ENCODE peak calls at places on chromosomes 13 and 19, in ten cellular contexts. One of them, this sample, is unnamed.

GRCh38 chr19:2202366-2202765 is 33.8 kb downstream of the PLEKHJ1 start:
- DNase-seq in CD8-positive, alpha-beta T cell: no peak
- DNase-seq in fibroblast of lung: no peak
- DNase-seq in BE2C: no peak
- DNase-seq in BJ: no peak
- DNase-seq in H9: no peak
- DNase-seq in heart left ventricle: no peak
- DNase-seq in GM23338: no peak
- DNase-seq in right lobe of liver: no peak
- DNase-seq in tibial nerve: no peak
- DNase-seq in this sample: no peak

GRCh38 chr19:47735131-47735530 is 10.2 kb upstream of the NOP53 start:
- DNase-seq in GM23338: peak; percentile 76
- DNase-seq in H9: peak; percentile 81
- DNase-seq in BE2C: no peak
- DNase-seq in BJ: no peak
- DNase-seq in fibroblast of lung: no peak
- DNase-seq in CD8-positive, alpha-beta T cell: no peak
- DNase-seq in heart left ventricle: no peak
- DNase-seq in tibial nerve: no peak
- DNase-seq in right lobe of liver: no peak
- DNase-seq in this sample: no peak

GRCh38 chr13:27043013-27043412 is 128.6 kb downstream of the USP12 start:
- DNase-seq in H9: no peak
- DNase-seq in CD8-positive, alpha-beta T cell: no peak
- DNase-seq in heart left ventricle: no peak
- DNase-seq in right lobe of liver: no peak
- DNase-seq in fibroblast of lung: peak; percentile 96
- DNase-seq in BE2C: peak; percentile 26
- DNase-seq in GM23338: peak; percentile 27
- DNase-seq in tibial nerve: no peak
- DNase-seq in BJ: peak; percentile 96
- DNase-seq in this sample: peak; percentile 50

GRCh38 chr13:44368599-44369368 is 4.8 kb upstream of the SERP2 start:
- DNase-seq in GM23338: no peak
- DNase-seq in CD8-positive, alpha-beta T cell: no peak
- DNase-seq in BE2C: no peak
- DNase-seq in H9: no peak
- DNase-seq in tibial nerve: no peak
- DNase-seq in fibroblast of lung: no peak
- DNase-seq in BJ: no peak
- DNase-seq in right lobe of liver: no peak
- DNase-seq in heart left ventricle: no peak
- DNase-seq in this sample: no peak

GRCh38 chr19:24033962-24034342 is 53.0 kb upstream of the ZNF254 start:
- DNase-seq in BE2C: peak; percentile 27
- DNase-seq in CD8-positive, alpha-beta T cell: no peak
- DNase-seq in heart left ventricle: peak; percentile 60
- DNase-seq in H9: no peak
- DNase-seq in GM23338: peak; percentile 50
- DNase-seq in fibroblast of lung: peak; percentile 68
- DNase-seq in tibial nerve: no peak
- DNase-seq in right lobe of liver: peak; percentile 58
- DNase-seq in BJ: peak; percentile 19
- DNase-seq in this sample: peak; percentile 54

GRCh38 chr13:86559915-86560314 is 760.7 kb upstream of the SLITRK6 start:
- DNase-seq in BE2C: no peak
- DNase-seq in H9: no peak
- DNase-seq in heart left ventricle: no peak
- DNase-seq in GM23338: no peak
- DNase-seq in right lobe of liver: no peak
- DNase-seq in fibroblast of lung: no peak
- DNase-seq in tibial nerve: no peak
- DNase-seq in BJ: no peak
- DNase-seq in CD8-positive, alpha-beta T cell: no peak
- DNase-seq in this sample: no peak

GRCh38 chr19:2540646-2541454 is 64.9 kb downstream of the GADD45B start:
- DNase-seq in BE2C: no peak
- DNase-seq in BJ: peak; percentile 91
- DNase-seq in CD8-positive, alpha-beta T cell: no peak
- DNase-seq in GM23338: peak; percentile 99
- DNase-seq in tibial nerve: peak; percentile 73
- DNase-seq in H9: peak; percentile 99
- DNase-seq in heart left ventricle: peak; percentile 94
- DNase-seq in right lobe of liver: peak; percentile 93
- DNase-seq in fibroblast of lung: peak; percentile 92
- DNase-seq in this sample: no peak

GRCh38 chr13:44504146-44504545 is 72.0 kb downstream of the TSC22D1 start:
- DNase-seq in fibroblast of lung: no peak
- DNase-seq in BJ: no peak
- DNase-seq in right lobe of liver: no peak
- DNase-seq in GM23338: no peak
- DNase-seq in BE2C: no peak
- DNase-seq in tibial nerve: no peak
- DNase-seq in heart left ventricle: no peak
- DNase-seq in H9: no peak
- DNase-seq in CD8-positive, alpha-beta T cell: no peak
- DNase-seq in this sample: no peak

GRCh38 chr19:19410553-19411550 is 5.4 kb downstream of the GATAD2A start:
- DNase-seq in BE2C: no peak
- DNase-seq in CD8-positive, alpha-beta T cell: no peak
- DNase-seq in GM23338: no peak
- DNase-seq in BJ: no peak
- DNase-seq in tibial nerve: no peak
- DNase-seq in fibroblast of lung: no peak
- DNase-seq in right lobe of liver: no peak
- DNase-seq in heart left ventricle: no peak
- DNase-seq in H9: no peak
- DNase-seq in this sample: no peak

GRCh38 chr13:84192125-84192524 is 309.9 kb upstream of the SLITRK1 start:
- DNase-seq in BJ: peak; percentile 81
- DNase-seq in heart left ventricle: no peak
- DNase-seq in right lobe of liver: no peak
- DNase-seq in tibial nerve: no peak
- DNase-seq in H9: no peak
- DNase-seq in GM23338: no peak
- DNase-seq in CD8-positive, alpha-beta T cell: no peak
- DNase-seq in BE2C: no peak
- DNase-seq in fibroblast of lung: peak; percentile 47
- DNase-seq in this sample: no peak

GRCh38 chr13:20882206-20882605 is 20.3 kb downstream of the XPO4 start:
- DNase-seq in heart left ventricle: peak; percentile 26
- DNase-seq in GM23338: peak; percentile 72
- DNase-seq in BE2C: no peak
- DNase-seq in fibroblast of lung: no peak
- DNase-seq in CD8-positive, alpha-beta T cell: no peak
- DNase-seq in BJ: no peak
- DNase-seq in tibial nerve: no peak
- DNase-seq in right lobe of liver: no peak
- DNase-seq in H9: peak; percentile 56
- DNase-seq in this sample: no peak

GRCh38 chr13:40446365-40446764 is 220.1 kb downstream of the FOXO1 start:
- DNase-seq in H9: no peak
- DNase-seq in fibroblast of lung: no peak
- DNase-seq in BE2C: no peak
- DNase-seq in tibial nerve: no peak
- DNase-seq in CD8-positive, alpha-beta T cell: no peak
- DNase-seq in heart left ventricle: no peak
- DNase-seq in right lobe of liver: no peak
- DNase-seq in GM23338: no peak
- DNase-seq in BJ: peak; percentile 82
- DNase-seq in this sample: no peak

GRCh38 chr13:111363121-111363520 is 42.7 kb downstream of the TEX29 start:
- DNase-seq in fibroblast of lung: no peak
- DNase-seq in tibial nerve: no peak
- DNase-seq in heart left ventricle: no peak
- DNase-seq in H9: no peak
- DNase-seq in CD8-positive, alpha-beta T cell: no peak
- DNase-seq in BJ: no peak
- DNase-seq in BE2C: no peak
- DNase-seq in GM23338: no peak
- DNase-seq in right lobe of liver: no peak
- DNase-seq in this sample: no peak

GRCh38 chr19:17209126-17210036 is 5.8 kb upstream of the USE1 start:
- DNase-seq in heart left ventricle: no peak
- DNase-seq in CD8-positive, alpha-beta T cell: no peak
- DNase-seq in right lobe of liver: no peak
- DNase-seq in fibroblast of lung: peak; percentile 16
- DNase-seq in H9: peak; percentile 98
- DNase-seq in BE2C: peak; percentile 96
- DNase-seq in GM23338: peak; percentile 99
- DNase-seq in BJ: no peak
- DNase-seq in tibial nerve: no peak
- DNase-seq in this sample: no peak

DNA sequence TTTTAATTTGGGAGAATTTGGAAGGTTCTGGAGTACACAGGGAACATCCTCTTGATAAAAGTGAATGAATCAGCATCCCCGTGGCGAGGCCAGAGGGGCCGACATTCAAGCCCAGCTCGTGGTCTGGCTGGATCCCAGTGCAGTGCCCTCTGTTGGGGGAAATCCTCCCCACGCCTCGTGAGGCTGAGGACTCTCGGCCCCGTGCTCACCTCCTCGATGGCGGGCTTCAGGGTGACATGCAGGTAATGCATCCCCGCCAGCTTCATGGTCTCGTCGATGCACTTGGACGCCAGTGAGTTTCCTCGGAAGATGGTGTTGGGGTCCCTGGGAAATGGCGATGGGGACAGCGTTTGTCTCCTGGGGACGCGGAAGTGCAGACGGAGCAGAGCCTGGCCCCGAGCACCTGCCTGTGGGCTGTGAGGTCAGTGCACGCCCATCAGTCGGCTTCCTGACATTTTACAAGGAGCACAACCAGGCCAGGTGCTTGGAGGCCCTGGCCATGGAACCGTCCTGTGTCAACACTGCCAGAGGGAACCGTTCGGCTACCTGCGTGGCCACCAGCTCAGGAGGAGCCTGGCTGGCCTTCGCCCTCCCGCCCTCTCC is 43.3 kb upstream of the C13orf46 start:
- DNase-seq in right lobe of liver: no peak
- DNase-seq in BJ: no peak
- DNase-seq in H9: peak; percentile 58
- DNase-seq in CD8-positive, alpha-beta T cell: no peak
- DNase-seq in heart left ventricle: peak; percentile 20
- DNase-seq in tibial nerve: no peak
- DNase-seq in GM23338: peak; percentile 62
- DNase-seq in BE2C: peak; percentile 36
- DNase-seq in fibroblast of lung: peak; percentile 50
- DNase-seq in this sample: no peak
- TF ChIP-seq CTCF in right lobe of liver: no peak
- TF ChIP-seq CTCF in BJ: peak; percentile 23
- TF ChIP-seq CTCF in H9: peak; percentile 60
- TF ChIP-seq CTCF in CD8-positive, alpha-beta T cell: no peak
- TF ChIP-seq CTCF in heart left ventricle: no peak
- TF ChIP-seq CTCF in tibial nerve: no peak
- TF ChIP-seq CTCF in GM23338: peak; percentile 35
- TF ChIP-seq CTCF in BE2C: peak; percentile 42
- TF ChIP-seq CTCF in fibroblast of lung: peak; percentile 16
- TF ChIP-seq CTCF in this sample: no peak

DNA sequence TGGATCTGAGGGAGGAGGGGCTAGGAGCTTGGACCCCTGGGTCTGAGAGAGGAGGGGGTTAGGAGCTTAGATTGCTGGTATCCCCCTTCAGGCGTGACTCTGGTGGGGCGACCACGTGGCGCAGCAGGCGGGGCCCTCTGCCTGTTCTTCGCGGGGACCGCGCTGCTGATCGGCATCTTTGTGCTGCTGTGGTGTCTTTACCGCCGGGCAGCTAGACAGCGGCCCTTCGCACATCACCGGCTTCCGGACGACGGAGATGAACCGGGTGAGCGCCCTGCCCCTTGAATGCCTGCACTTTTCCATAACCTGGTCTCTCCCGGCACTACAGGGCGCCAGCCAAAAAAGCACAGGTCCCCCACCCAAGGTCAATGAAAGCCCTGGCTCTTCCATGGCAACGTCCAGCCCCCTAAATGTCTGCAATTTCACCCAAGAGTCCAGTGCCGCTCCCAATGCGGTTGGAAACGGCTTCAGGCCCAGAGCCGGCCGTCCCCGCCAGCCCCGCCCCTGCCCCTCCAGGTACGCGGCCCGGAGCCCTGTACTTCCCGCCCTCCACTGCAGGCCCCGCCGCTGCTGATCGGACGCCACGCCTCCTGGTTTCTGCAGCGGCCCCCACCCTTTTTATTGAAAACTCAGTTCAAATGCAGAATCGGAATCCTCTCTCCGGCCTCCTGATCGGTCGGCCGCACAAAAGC is 2.8 kb downstream of the GFY start:
- DNase-seq in right lobe of liver: no peak
- DNase-seq in H9: peak; percentile 89
- DNase-seq in heart left ventricle: no peak
- DNase-seq in fibroblast of lung: no peak
- DNase-seq in GM23338: peak; percentile 88
- DNase-seq in BJ: no peak
- DNase-seq in CD8-positive, alpha-beta T cell: no peak
- DNase-seq in tibial nerve: no peak
- DNase-seq in BE2C: peak; percentile 39
- DNase-seq in this sample: no peak
- H3K27me3 ChIP-seq in right lobe of liver: peaks cover 13% of the 10 kb centered on the region
- H3K27me3 ChIP-seq in H9: peaks cover 18% of the 10 kb centered on the region
- H3K27me3 ChIP-seq in heart left ventricle: peaks cover 89% of the 10 kb centered on the region
- H3K27me3 ChIP-seq in fibroblast of lung: peaks cover 82% of the 10 kb centered on the region
- H3K27me3 ChIP-seq in GM23338: peaks cover 81% of the 10 kb centered on the region
- H3K27me3 ChIP-seq in BJ: peaks cover 75% of the 10 kb centered on the region
- H3K27me3 ChIP-seq in CD8-positive, alpha-beta T cell: peaks cover 53% of the 10 kb centered on the region
- H3K27me3 ChIP-seq in tibial nerve: peaks cover 5% of the 10 kb centered on the region
- H3K27me3 ChIP-seq in BE2C: peaks cover 81% of the 10 kb centered on the region
- H3K27me3 ChIP-seq in this sample: peaks cover 18% of the 10 kb centered on the region

DNA sequence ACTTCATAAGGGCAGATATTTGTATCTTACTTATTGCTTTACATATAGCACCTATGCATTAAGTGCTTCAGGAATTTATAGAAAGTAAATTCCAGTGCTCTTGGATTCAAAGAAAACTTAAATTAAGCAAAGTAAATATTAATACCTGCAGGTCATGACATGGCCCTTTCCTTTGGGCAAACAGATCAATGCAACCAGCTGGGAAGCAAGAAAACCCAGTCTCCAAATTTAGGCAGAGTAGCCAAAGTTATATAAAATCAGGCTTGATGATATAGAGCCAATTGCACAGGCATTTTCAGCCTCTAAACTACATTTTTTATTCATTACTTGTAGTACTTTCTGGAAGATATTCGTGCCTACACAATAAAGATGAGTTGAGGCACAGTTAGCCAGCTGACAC is 16.9 kb downstream of the TGDS start:
- DNase-seq in tibial nerve: no peak
- DNase-seq in H9: no peak
- DNase-seq in BJ: no peak
- DNase-seq in fibroblast of lung: no peak
- DNase-seq in right lobe of liver: no peak
- DNase-seq in BE2C: no peak
- DNase-seq in heart left ventricle: no peak
- DNase-seq in CD8-positive, alpha-beta T cell: no peak
- DNase-seq in GM23338: no peak
- DNase-seq in this sample: no peak
- TF ChIP-seq CTCF in tibial nerve: no peak
- TF ChIP-seq CTCF in H9: no peak
- TF ChIP-seq CTCF in BJ: no peak
- TF ChIP-seq CTCF in fibroblast of lung: no peak
- TF ChIP-seq CTCF in right lobe of liver: no peak
- TF ChIP-seq CTCF in BE2C: no peak
- TF ChIP-seq CTCF in heart left ventricle: no peak
- TF ChIP-seq CTCF in CD8-positive, alpha-beta T cell: no peak
- TF ChIP-seq CTCF in GM23338: no peak
- TF ChIP-seq CTCF in this sample: no peak

GRCh38 chr19:6472713-6473112 is 8.6 kb downstream of the CRB3 start:
- DNase-seq in fibroblast of lung: no peak
- DNase-seq in GM23338: no peak
- DNase-seq in tibial nerve: no peak
- DNase-seq in CD8-positive, alpha-beta T cell: no peak
- DNase-seq in right lobe of liver: no peak
- DNase-seq in BJ: no peak
- DNase-seq in BE2C: no peak
- DNase-seq in H9: no peak
- DNase-seq in heart left ventricle: no peak
- DNase-seq in this sample: no peak
- H3K27me3 ChIP-seq in fibroblast of lung: no peaks in the 10 kb centered on the region
- H3K27me3 ChIP-seq in GM23338: peaks cover 14% of the 10 kb centered on the region
- H3K27me3 ChIP-seq in tibial nerve: no peaks in the 10 kb centered on the region
- H3K27me3 ChIP-seq in CD8-positive, alpha-beta T cell: no peaks in the 10 kb centered on the region
- H3K27me3 ChIP-seq in right lobe of liver: no peaks in the 10 kb centered on the region
- H3K27me3 ChIP-seq in BJ: peaks cover 1% of the 10 kb centered on the region
- H3K27me3 ChIP-seq in BE2C: peaks cover 4% of the 10 kb centered on the region
- H3K27me3 ChIP-seq in H9: no peaks in the 10 kb centered on the region
- H3K27me3 ChIP-seq in heart left ventricle: peaks cover 26% of the 10 kb centered on the region
- H3K27me3 ChIP-seq in this sample: peaks cover 4% of the 10 kb centered on the region

This sample was measured in dorsolateral prefrontal cortex.